ENCODE peak calls at places on chromosome 12, in six cellular contexts. A is AG04450, E is right lobe of liver, U is hepatocyte, F is dorsolateral prefrontal cortex, H is ovary. D is an unnamed sample.
A peak's percentile ranks its signal among the peaks of the same experiment; 100 is the strongest.

GRCh38 chr12:12441891-12442461 is 85.1 kb downstream of the BORCS5 start:
- DNase-seq in U (peak; percentile 32), F (no peak), H (no peak), E (no peak), A (no peak), D (no peak)

GRCh38 chr12:126663304-126664094 is 1598.3 kb downstream of the AACS start:
- DNase-seq in A (no peak), H (no peak), E (no peak), U (peak; percentile 16), F (no peak), D (no peak)

GRCh38 chr12:120231316-120232011 is 30.6 kb upstream of the RPLP0 start:
- DNase-seq in H (no peak), F (no peak), U (peak; percentile 78), A (peak; percentile 70), E (no peak), D (peak; percentile 94)

GRCh38 chr12:70197362-70197744 is 45.9 kb upstream of the CNOT2 start:
- DNase-seq in U (no peak), E (no peak), A (no peak), F (no peak), H (no peak), D (no peak)

GRCh38 chr12:28872654-28873268 is 276.3 kb upstream of the FAR2 start:
- DNase-seq in E (no peak), F (peak; percentile 5), U (peak; percentile 63), H (peak; percentile 19), A (peak; percentile 33), D (peak; percentile 44)

GRCh38 chr12:2191534-2192153 is 138.9 kb downstream of the CACNA1C start:
- DNase-seq in E (no peak), F (no peak), A (no peak), H (no peak), U (no peak), D (no peak)

GRCh38 chr12:14982986-14983385 is 10.1 kb downstream of the PDE6H start:
- DNase-seq in H (no peak), A (no peak), U (no peak), F (no peak), E (no peak), D (no peak)

GRCh38 chr12:58252914-58253313 is 311.5 kb downstream of the ATP23 start:
- DNase-seq in F (no peak), A (no peak), U (no peak), H (no peak), E (no peak), D (no peak)

GRCh38 chr12:106780010-106780625 is 5.6 kb downstream of the RIC8B start:
- DNase-seq in A (no peak), E (no peak), H (no peak), F (no peak), U (peak; percentile 32), D (peak; percentile 10)

GRCh38 chr12:80778005-80778541 is 61.4 kb downstream of the MYF5 start:
- DNase-seq in H (no peak), A (peak; percentile 82), U (peak; percentile 71), E (peak; percentile 63), F (peak; percentile 6), D (peak; percentile 82)

GRCh38 chr12:131095826-131096680 is 142.3 kb downstream of the ADGRD1 start:
- DNase-seq in A (no peak), E (peak; percentile 16), U (no peak), H (no peak), F (no peak), D (no peak)

DNA sequence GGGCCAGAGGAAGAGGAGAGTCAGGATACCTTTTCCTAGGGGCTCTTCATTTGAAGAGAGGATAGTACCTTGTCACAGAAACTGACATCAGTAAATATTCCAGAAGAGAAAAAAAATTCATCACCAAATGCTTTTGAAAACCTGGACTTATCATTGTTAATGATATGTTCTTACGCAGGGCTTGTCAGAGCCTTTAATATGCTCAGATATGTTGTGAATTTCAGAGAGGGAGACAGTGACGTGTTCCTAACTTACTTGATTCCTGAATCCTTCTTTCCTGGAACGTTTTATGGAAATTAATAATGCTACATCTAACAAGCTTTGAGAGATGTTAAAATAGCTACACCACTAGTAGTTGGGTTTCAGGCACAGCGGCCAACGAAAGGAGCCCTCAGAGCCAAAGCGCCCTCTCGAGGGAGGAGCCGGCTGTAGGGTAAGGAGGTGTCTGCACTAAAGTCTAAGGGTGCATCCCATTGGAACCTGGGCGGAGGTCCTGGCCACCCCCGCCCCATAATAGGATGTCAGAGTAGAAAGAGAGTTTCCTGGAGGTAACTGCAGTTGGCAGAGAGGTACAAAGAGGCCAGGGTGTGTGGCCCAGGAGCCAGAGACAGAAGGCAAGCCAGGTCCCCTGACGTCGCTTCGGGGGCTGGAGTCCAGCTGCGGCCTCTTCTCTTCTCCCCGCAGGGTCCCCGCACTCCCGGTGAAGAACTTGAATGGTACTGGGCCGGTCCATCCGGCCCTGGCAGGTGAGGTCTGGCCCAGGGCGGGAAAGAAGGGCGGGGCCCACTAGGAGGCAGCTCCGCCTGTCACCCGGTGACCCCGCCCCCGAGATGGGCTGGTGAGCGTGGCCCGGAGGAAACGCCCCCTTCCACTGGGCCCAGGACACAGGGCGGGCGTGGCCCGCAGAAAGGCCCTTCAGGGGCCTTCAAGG is 36.2 kb downstream of the DTX1 start:
- DNase-seq in H (no peak), F (no peak), E (no peak), A (no peak), U (peak; percentile 70), D (peak; percentile 53)
- TF ChIP-seq CTCF in H (no peak), F (no peak), E (no peak), A (no peak), U (peak; percentile 19), D (no peak)

GRCh38 chr12:92537235-92537960 is 165.4 kb upstream of the PLEKHG7 start:
- DNase-seq in U (no peak), E (no peak), A (no peak), H (no peak), F (no peak), D (no peak)
- H3K27ac ChIP-seq in U (no peak overlapping the region), E (no peak overlapping the region), A (no peak overlapping the region), H (no peak overlapping the region), F (no peak overlapping the region), D (no peak overlapping the region)

GRCh38 chr12:92558806-92559205 is 144.0 kb upstream of the PLEKHG7 start:
- DNase-seq in U (no peak), E (no peak), F (no peak), A (no peak), H (no peak), D (no peak)
- TF ChIP-seq CTCF in U (no peak), E (no peak), F (no peak), A (no peak), H (no peak), D (no peak)

GRCh38 chr12:10612954-10613333 is 465 bp downstream of the MAGOHB start:
- DNase-seq in A (no peak), U (peak; percentile 10), E (no peak), F (no peak), H (peak; percentile 15), D (no peak)
- H3K27ac ChIP-seq in A (peak overlapping the region; percentile 84), U (peak overlapping the region; percentile 89), E (peak overlapping the region; percentile 80), F (peak overlapping the region; percentile 80), H (peak overlapping the region; percentile 54), D (peak overlapping the region; percentile 69)

DNA sequence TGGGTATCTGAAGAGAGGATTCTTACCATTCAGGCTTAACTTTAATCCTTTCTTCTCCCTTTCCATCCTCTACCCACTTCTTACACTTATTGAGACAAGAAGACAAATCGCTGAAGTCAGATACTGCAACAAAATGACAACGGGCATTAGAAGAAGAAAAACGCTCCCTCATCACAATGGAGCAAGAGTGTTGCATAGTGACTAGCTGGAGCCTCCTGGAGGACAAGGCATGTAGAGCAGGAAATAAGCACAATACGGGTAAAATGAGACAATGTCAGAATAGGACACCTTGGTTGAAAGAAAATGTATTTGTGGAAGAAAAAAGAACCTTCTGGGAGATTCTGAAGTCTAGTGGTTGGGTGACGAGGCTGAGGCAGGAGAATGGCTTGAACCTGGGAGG is 501.0 kb downstream of the RERGL start:
- DNase-seq in A (no peak), U (peak; percentile 55), H (no peak), F (no peak), E (no peak), D (no peak)
- TF ChIP-seq CTCF in A (no peak), U (peak; percentile 61), H (no peak), F (no peak), E (no peak), D (no peak)

GRCh38 chr12:118059645-118060275 is 1.2 kb downstream of the WSB2 start:
- DNase-seq in A (no peak), F (no peak), H (no peak), E (no peak), U (no peak), D (no peak)

GRCh38 chr12:118058227-118058626 is 2.8 kb downstream of the WSB2 start:
- DNase-seq in A (no peak), H (no peak), E (no peak), F (no peak), U (no peak), D (no peak)

GRCh38 chr12:118060301-118061010 is 523 bp downstream of the WSB2 start:
- DNase-seq in A (no peak), E (peak; percentile 77), F (peak; percentile 29), U (peak; percentile 70), H (peak; percentile 72), D (peak; percentile 41)

GRCh38 chr12:118061011-118061875 is at the start of gene WSB2:
- DNase-seq in A (no peak), E (peak; percentile 82), U (peak; percentile 87), F (peak; percentile 88), H (peak; percentile 87), D (peak; percentile 48)

GRCh38 chr12:118058881-118059644 is 1.9 kb downstream of the WSB2 start:
- DNase-seq in U (no peak), A (no peak), F (no peak), H (no peak), E (no peak), D (no peak)
- H3K27ac ChIP-seq in U (peak overlapping the region; percentile 98), A (peak overlapping the region; percentile 40), F (peak overlapping the region; percentile 98), H (no peak overlapping the region), E (peak overlapping the region; percentile 84), D (peak overlapping the region; percentile 23)